ENCODE peak calls at places on chromosomes 7 and 10, in five cellular contexts. One of them, this sample, is unnamed.

GRCh38 chr10:53356616-53357349 is 584.2 kb upstream of the MBL2 start:
- DNase-seq in RCC 7860: no peak
- DNase-seq in AG09319: no peak
- DNase-seq in head of caudate nucleus: no peak
- DNase-seq in hippocampal formation: no peak
- DNase-seq in this sample: no peak

GRCh38 chr7:26307226-26307625 is 15.6 kb downstream of the SNX10 start:
- DNase-seq in AG09319: no peak
- DNase-seq in head of caudate nucleus: no peak
- DNase-seq in hippocampal formation: no peak
- DNase-seq in RCC 7860: peak
- DNase-seq in this sample: no peak

GRCh38 chr7:13035233-13035632 is 347.8 kb downstream of the ARL4A start:
- DNase-seq in RCC 7860: no peak
- DNase-seq in hippocampal formation: no peak
- DNase-seq in head of caudate nucleus: no peak
- DNase-seq in AG09319: no peak
- DNase-seq in this sample: no peak

GRCh38 chr10:68212721-68213352 is 19.1 kb downstream of the ATOH7 start:
- DNase-seq in hippocampal formation: no peak
- DNase-seq in AG09319: no peak
- DNase-seq in head of caudate nucleus: no peak
- DNase-seq in RCC 7860: no peak
- DNase-seq in this sample: no peak

GRCh38 chr10:104291439-104291951 is 22.5 kb downstream of the GSTO2 start:
- DNase-seq in RCC 7860: peak
- DNase-seq in AG09319: peak
- DNase-seq in hippocampal formation: peak
- DNase-seq in head of caudate nucleus: peak
- DNase-seq in this sample: peak

GRCh38 chr10:97353945-97354344 is 19.4 kb upstream of the FRAT2 start:
- DNase-seq in hippocampal formation: no peak
- DNase-seq in head of caudate nucleus: no peak
- DNase-seq in RCC 7860: no peak
- DNase-seq in AG09319: no peak
- DNase-seq in this sample: no peak

GRCh38 chr10:14353291-14353913 is 22.7 kb upstream of the FRMD4A start:
- DNase-seq in head of caudate nucleus: no peak
- DNase-seq in AG09319: no peak
- DNase-seq in RCC 7860: no peak
- DNase-seq in hippocampal formation: no peak
- DNase-seq in this sample: no peak

GRCh38 chr7:34036972-34037792 is 131.8 kb downstream of the BMPER start:
- DNase-seq in hippocampal formation: no peak
- DNase-seq in RCC 7860: no peak
- DNase-seq in head of caudate nucleus: no peak
- DNase-seq in AG09319: no peak
- DNase-seq in this sample: no peak

GRCh38 chr7:122528879-122529481 is 169.9 kb downstream of the RNF133 start:
- DNase-seq in head of caudate nucleus: no peak
- DNase-seq in AG09319: peak
- DNase-seq in RCC 7860: peak
- DNase-seq in hippocampal formation: no peak
- DNase-seq in this sample: no peak

GRCh38 chr7:117219485-117219884 is 103.4 kb downstream of the WNT2 start:
- DNase-seq in RCC 7860: no peak
- DNase-seq in AG09319: no peak
- DNase-seq in head of caudate nucleus: no peak
- DNase-seq in hippocampal formation: no peak
- DNase-seq in this sample: no peak

GRCh38 chr7:83984076-83984475 is 210.5 kb downstream of the SEMA3A start:
- DNase-seq in RCC 7860: no peak
- DNase-seq in hippocampal formation: no peak
- DNase-seq in AG09319: no peak
- DNase-seq in head of caudate nucleus: no peak
- DNase-seq in this sample: no peak

GRCh38 chr7:137965942-137966624 is 35.8 kb downstream of the CREB3L2 start:
- DNase-seq in hippocampal formation: no peak
- DNase-seq in head of caudate nucleus: no peak
- DNase-seq in RCC 7860: no peak
- DNase-seq in AG09319: no peak
- DNase-seq in this sample: no peak

GRCh38 chr7:4070214-4070613 is 611.9 kb upstream of the FOXK1 start:
- DNase-seq in hippocampal formation: no peak
- DNase-seq in head of caudate nucleus: no peak
- DNase-seq in AG09319: no peak
- DNase-seq in RCC 7860: no peak
- DNase-seq in this sample: no peak

GRCh38 chr10:91127341-91128082 is 93.0 kb upstream of the PCGF5 start:
- DNase-seq in RCC 7860: no peak
- DNase-seq in AG09319: no peak
- DNase-seq in hippocampal formation: no peak
- DNase-seq in head of caudate nucleus: no peak
- DNase-seq in this sample: no peak

This sample was measured in posterior cingulate gyrus.